ENCODE peak calls at places on chromosomes 6 and 20, in seven cellular contexts. V is right cardiac atrium, Y is tibial artery, A is HL-60, H is pancreas, S is sigmoid colon, U is A549. Q is an unnamed sample.

GRCh38 chr20:50189681-50190250 is 864 bp upstream of the CEBPB start:
- DNase-seq in V (peak), Y (no peak), A (no peak), H (peak), S (no peak), U (peak), Q (no peak)

GRCh38 chr20:37407117-37407566 is 61.2 kb downstream of the SRC start:
- DNase-seq in V (peak), Y (no peak), A (no peak), H (no peak), S (no peak), U (no peak), Q (no peak)

GRCh38 chr6:110653381-110653780 is 161.9 kb downstream of the CDK19 start:
- DNase-seq in V (no peak), Y (no peak), A (no peak), H (no peak), S (no peak), U (no peak), Q (no peak)

GRCh38 chr6:71886184-71887005 is at the start of gene RIMS1:
- DNase-seq in V (peak), Y (peak), A (no peak), H (no peak), S (peak), U (peak), Q (peak)

GRCh38 chr20:42714298-42715141 is 475.2 kb downstream of the PTPRT start:
- DNase-seq in V (no peak), Y (no peak), A (no peak), H (peak), S (no peak), U (no peak), Q (no peak)

GRCh38 chr6:127199470-127199869 is 67.2 kb upstream of the RNF146 start:
- DNase-seq in V (no peak), Y (no peak), A (peak), H (no peak), S (no peak), U (no peak), Q (no peak)

GRCh38 chr6:73704260-73704659 is 8.3 kb downstream of the CD109 start:
- DNase-seq in V (no peak), Y (no peak), A (no peak), H (no peak), S (no peak), U (peak), Q (no peak)

GRCh38 chr6:22657341-22657985 is 88.1 kb downstream of the HDGFL1 start:
- DNase-seq in V (no peak), Y (no peak), A (no peak), H (no peak), S (no peak), U (no peak), Q (peak)

GRCh38 chr20:12827796-12828406 is 180.9 kb upstream of the SPTLC3 start:
- DNase-seq in V (no peak), Y (no peak), A (no peak), H (no peak), S (no peak), U (no peak), Q (no peak)

GRCh38 chr6:125537090-125537489 is 212.3 kb upstream of the HEY2 start:
- DNase-seq in V (peak), Y (no peak), A (no peak), H (no peak), S (no peak), U (no peak), Q (no peak)

GRCh38 chr6:44470106-44470446 is 82.6 kb downstream of the CDC5L start:
- DNase-seq in V (no peak), Y (no peak), A (no peak), H (peak), S (no peak), U (no peak), Q (no peak)

GRCh38 chr6:11009353-11009752 is 34.8 kb downstream of the ELOVL2 start:
- DNase-seq in V (no peak), Y (no peak), A (no peak), H (no peak), S (no peak), U (peak), Q (no peak)

GRCh38 chr6:73691512-73691911 is 4.5 kb upstream of the CD109 start:
- DNase-seq in V (no peak), Y (no peak), A (no peak), H (no peak), S (no peak), U (no peak), Q (no peak)

GRCh38 chr6:43465978-43466377 is 10.6 kb upstream of the DLK2 start:
- DNase-seq in V (no peak), Y (no peak), A (no peak), H (no peak), S (no peak), U (no peak), Q (no peak)

GRCh38 chr20:7627734-7628663 is 312.3 kb downstream of the HAO1 start:
- DNase-seq in V (no peak), Y (no peak), A (no peak), H (no peak), S (no peak), U (no peak), Q (no peak)

GRCh38 chr20:38926934-38927616 is 858 bp downstream of the FAM83D start:
- DNase-seq in V (peak), Y (no peak), A (no peak), H (no peak), S (no peak), U (peak), Q (no peak)

GRCh38 chr20:9202440-9203080 is 133.7 kb downstream of the PLCB4 start:
- DNase-seq in V (no peak), Y (no peak), A (no peak), H (no peak), S (no peak), U (peak), Q (no peak)

GRCh38 chr20:22473293-22473692 is 111.1 kb downstream of the FOXA2 start:
- DNase-seq in V (no peak), Y (no peak), A (no peak), H (no peak), S (no peak), U (no peak), Q (no peak)

GRCh38 chr6:33277663-33278391 is 904 bp downstream of the B3GALT4 start:
- DNase-seq in V (peak), Y (no peak), A (no peak), H (no peak), S (no peak), U (peak), Q (no peak)

GRCh38 chr6:13668291-13668928 is 43.2 kb downstream of the RANBP9 start:
- DNase-seq in V (no peak), Y (no peak), A (no peak), H (no peak), S (no peak), U (peak), Q (no peak)

GRCh38 chr6:159107451-159108260 is 61.5 kb upstream of the FNDC1 start:
- DNase-seq in V (no peak), Y (peak), A (no peak), H (no peak), S (no peak), U (no peak), Q (peak)

GRCh38 chr20:35820715-35821114 is 48.9 kb downstream of the PHF20 start:
- DNase-seq in V (no peak), Y (no peak), A (no peak), H (no peak), S (no peak), U (no peak), Q (no peak)

GRCh38 chr6:127328043-127328442 is 15.4 kb downstream of the ECHDC1 start:
- DNase-seq in V (no peak), Y (no peak), A (no peak), H (no peak), S (no peak), U (no peak), Q (no peak)

GRCh38 chr6:45438849-45439406 is 61.2 kb upstream of the SUPT3H start:
- DNase-seq in V (no peak), Y (no peak), A (no peak), H (no peak), S (no peak), U (no peak), Q (no peak)

GRCh38 chr6:117266267-117266797 is 974 bp downstream of the VGLL2 start:
- DNase-seq in V (no peak), Y (no peak), A (no peak), H (no peak), S (no peak), U (no peak), Q (no peak)

GRCh38 chr6:88360203-88360797 is 194.2 kb upstream of the CNR1 start:
- DNase-seq in V (no peak), Y (no peak), A (no peak), H (no peak), S (no peak), U (peak), Q (no peak)

GRCh38 chr6:28922841-28923317 is 906 bp downstream of the TRIM27 start:
- DNase-seq in V (no peak), Y (peak), A (no peak), H (no peak), S (no peak), U (peak), Q (peak)

GRCh38 chr6:26205625-26206574 is 118.7 kb downstream of the HFE start:
- DNase-seq in V (no peak), Y (no peak), A (peak), H (no peak), S (no peak), U (peak), Q (no peak)

GRCh38 chr6:38716825-38717224 is 1.7 kb downstream of the DNAH8 start:
- DNase-seq in V (no peak), Y (no peak), A (no peak), H (no peak), S (no peak), U (no peak), Q (no peak)

GRCh38 chr6:80335061-80335660 is 228.7 kb downstream of the BCKDHB start:
- DNase-seq in V (no peak), Y (no peak), A (no peak), H (no peak), S (no peak), U (no peak), Q (no peak)
- H3K27ac ChIP-seq in V (no peak), Y (no peak), A (no peak), H (no peak), S (no peak), U (no peak), Q (no peak)

GRCh38 chr6:93894521-93894920 is 475.2 kb upstream of the EPHA7 start:
- DNase-seq in V (no peak), Y (no peak), A (no peak), H (no peak), S (no peak), U (no peak), Q (no peak)
- H3K27ac ChIP-seq in V (no peak), Y (no peak), A (no peak), H (no peak), S (no peak), U (no peak), Q (no peak)

DNA sequence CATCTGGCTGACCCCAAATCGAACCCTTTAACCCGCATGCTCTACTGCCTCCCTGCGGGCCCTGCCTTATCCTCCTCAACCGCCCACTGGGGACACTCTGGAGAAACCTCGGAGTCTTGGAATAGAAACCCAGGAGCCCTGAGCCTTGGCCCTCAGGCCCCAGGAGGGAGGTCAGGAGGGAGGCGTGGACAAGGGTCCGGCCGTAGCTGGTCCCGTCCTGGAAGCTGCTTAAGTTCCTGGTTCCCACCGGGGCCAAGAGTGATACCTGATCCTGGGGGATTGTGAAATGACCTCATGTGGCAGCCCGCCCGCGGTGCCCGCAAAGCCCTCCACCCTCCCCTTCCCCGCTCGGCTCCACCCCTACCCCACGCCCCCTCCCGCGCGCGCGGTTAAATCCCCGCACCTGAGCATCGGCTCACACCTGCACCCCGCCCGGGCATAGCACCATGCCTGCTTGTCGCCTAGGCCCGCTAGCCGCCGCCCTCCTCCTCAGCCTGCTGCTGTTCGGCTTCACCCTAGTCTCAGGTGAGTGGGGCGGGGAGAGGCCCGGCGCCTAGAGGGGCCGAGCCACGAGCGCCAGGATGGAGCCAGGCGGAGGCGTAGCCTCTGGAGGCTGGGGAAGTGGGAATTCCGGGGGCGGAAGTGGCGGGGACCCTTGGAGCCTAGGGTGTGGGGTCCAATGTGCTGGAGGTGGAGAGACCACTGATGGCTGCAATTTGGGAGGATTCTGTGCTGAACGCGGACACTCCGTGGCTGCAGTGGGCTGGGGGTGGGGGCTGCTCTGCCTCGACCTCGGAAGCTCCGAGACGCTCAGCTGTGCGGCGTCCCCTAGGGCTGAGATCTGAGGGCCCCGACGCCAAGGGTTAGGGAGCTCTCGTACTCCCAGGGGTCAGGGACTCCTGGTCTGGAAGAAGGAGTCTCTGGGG is at the start of gene WFDC2:
- DNase-seq in V (peak), Y (no peak), A (no peak), H (peak), S (peak), U (no peak), Q (no peak)
- H3K27ac ChIP-seq in V (no peak), Y (peak), A (no peak), H (peak), S (peak), U (no peak), Q (no peak)

GRCh38 chr6:3808759-3809514 is 40.2 kb upstream of the FAM50B start:
- DNase-seq in V (peak), Y (peak), A (no peak), H (peak), S (peak), U (peak), Q (no peak)
- H3K27ac ChIP-seq in V (peak), Y (peak), A (no peak), H (no peak), S (peak), U (peak), Q (no peak)

DNA sequence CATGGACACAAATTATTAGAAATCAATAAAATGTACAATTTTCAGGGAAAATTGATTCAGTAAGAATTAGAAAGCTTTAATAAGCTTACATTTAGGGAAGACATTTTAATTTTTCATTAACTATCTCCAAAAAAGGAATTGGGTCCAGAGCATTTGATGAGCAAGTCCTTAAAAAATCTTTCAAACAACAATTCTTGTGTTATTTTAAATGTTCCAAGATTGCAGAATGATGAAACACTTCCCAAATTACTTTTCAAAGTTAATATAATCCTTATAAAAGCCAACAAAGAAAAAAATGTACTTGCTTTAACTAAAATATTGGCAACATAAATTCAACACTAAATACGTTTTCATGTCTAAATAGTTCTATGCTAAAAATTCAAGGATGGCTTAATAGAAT is 102.0 kb downstream of the ADAT2 start:
- DNase-seq in V (no peak), Y (no peak), A (no peak), H (no peak), S (no peak), U (no peak), Q (no peak)
- H3K27ac ChIP-seq in V (no peak), Y (no peak), A (no peak), H (no peak), S (no peak), U (no peak), Q (no peak)

GRCh38 chr6:131728296-131728939 is 17.6 kb upstream of the CTAGE9 start:
- DNase-seq in V (no peak), Y (no peak), A (no peak), H (no peak), S (no peak), U (no peak), Q (no peak)

GRCh38 chr6:131727868-131728267 is 17.1 kb upstream of the CTAGE9 start:
- DNase-seq in V (no peak), Y (no peak), A (no peak), H (no peak), S (no peak), U (no peak), Q (no peak)

GRCh38 chr6:131731224-131731623 is 20.4 kb upstream of the CTAGE9 start:
- DNase-seq in V (no peak), Y (no peak), A (no peak), H (no peak), S (no peak), U (no peak), Q (no peak)

GRCh38 chr6:131730264-131730663 is 19.4 kb upstream of the CTAGE9 start:
- DNase-seq in V (no peak), Y (no peak), A (no peak), H (no peak), S (no peak), U (no peak), Q (no peak)

DNA sequence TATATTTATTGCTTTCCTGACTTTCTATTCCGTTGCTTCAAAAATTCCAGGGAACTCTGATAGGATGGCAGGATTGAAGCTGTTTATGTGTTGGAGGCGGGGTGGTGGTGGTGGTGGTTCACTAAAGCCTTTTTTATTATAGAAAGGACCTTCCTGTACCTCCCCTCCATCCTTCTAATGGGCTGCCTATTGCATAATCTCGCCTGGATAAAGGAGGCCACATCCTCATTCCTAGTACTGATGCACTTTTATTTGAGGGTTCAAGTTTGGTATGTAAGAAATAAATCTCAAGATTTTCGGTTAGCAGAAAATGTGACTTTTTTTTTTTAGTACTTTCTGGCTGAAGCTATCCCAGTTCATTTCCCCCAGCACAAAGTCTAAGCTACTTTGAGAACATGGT is 18.7 kb upstream of the CTAGE9 start:
- DNase-seq in V (no peak), Y (no peak), A (no peak), H (no peak), S (no peak), U (no peak), Q (no peak)
- H3K27ac ChIP-seq in V (no peak), Y (no peak), A (no peak), H (no peak), S (no peak), U (no peak), Q (no peak)

DNA sequence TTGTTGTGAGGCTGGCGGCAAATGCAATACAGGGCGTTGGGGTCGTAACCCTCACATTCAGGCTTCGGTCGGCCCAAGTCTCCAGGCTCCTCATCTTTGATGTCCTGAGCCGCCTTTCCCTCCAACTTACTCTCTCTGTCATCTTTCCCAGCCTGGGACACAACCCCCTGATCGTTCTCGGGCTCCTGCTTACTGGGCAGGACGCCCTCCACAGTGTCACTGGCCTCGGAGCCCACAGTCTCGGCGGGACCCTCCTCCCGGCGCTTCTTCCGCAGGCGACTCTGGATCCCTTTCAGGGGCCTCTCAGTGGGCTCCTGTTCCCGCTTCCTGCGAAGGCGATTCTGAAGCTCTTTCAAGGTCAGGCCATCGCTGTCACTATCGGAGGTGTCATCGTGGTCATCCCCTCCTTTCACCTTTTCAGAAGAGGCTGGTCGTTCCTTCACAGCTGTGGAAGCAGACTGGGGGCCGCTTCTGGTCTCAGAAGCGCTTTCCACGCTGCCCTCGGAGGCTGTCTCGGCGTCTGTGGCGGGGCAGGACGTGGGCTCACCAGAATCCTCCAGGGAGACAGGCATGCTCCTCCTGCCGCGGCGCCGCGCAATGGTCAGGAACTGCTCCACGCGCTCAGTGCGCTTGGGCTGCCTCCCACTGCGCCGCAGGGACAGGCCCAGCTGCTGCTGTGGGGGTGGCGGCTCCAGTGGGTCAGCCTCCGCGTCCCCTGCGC is 15.4 kb downstream of the DIDO1 start:
- DNase-seq in V (no peak), Y (peak), A (no peak), H (no peak), S (no peak), U (no peak), Q (no peak)
- H3K27ac ChIP-seq in V (no peak), Y (no peak), A (no peak), H (no peak), S (no peak), U (no peak), Q (no peak)

DNA sequence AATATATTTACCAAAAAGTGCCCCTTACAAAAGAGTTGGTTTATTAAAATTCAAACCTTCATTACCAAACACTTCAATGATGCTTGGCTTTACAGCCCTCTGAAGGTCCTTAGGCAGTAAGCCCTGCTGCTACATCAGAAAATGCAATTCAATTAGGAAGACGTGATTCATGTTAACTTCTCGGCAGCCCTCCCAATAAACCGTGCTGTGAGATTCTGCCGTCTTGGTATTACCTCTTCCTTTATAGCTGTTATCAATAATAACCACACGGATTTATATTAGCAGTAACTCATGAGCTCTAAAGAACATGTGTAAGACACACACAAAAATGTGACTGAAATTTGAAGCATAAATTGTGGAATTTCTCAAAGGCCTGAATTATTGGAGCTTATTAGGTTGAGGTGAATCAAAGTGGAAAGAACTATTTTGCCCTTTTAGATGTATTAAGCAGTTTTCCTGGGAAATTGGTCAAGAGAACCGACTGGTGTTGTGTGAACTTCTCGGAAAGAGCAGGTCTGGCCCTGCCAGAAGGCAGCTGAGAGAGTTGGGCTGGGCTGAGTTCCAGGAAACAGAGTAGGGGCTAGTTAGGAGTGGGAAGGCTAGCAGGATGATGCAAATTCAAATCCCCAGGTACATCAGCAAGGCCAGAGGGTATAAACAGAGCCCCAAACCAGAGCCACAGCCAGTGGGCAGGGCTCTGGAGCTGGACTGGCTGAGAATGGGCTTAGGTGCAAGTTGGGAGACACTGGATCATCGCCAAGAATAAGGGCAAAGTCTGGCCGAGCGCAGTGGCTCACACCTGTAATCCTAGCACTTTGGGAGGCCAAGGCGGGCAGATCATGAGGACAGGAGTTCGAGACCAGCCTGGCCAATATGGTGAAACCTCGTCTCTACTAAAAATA is 33.1 kb downstream of the FGD2 start:
- DNase-seq in V (peak), Y (no peak), A (no peak), H (peak), S (peak), U (no peak), Q (peak)
- H3K27ac ChIP-seq in V (no peak), Y (no peak), A (no peak), H (peak), S (no peak), U (no peak), Q (no peak)